ENCODE peak calls at places on chromosomes 1 and 21, in six cellular contexts. One of them, this sample, is unnamed.

GRCh38 chr21:43835061-43835460 is 30.0 kb upstream of the AGPAT3 start:
- DNase-seq in MM.1S: no peak
- DNase-seq in psoas muscle: no peak
- DNase-seq in Peyer's patch: no peak
- DNase-seq in IMR-90: no peak
- DNase-seq in HCT116: no peak
- DNase-seq in this sample: no peak

GRCh38 chr21:14541840-14542495 is 4.1 kb downstream of the SAMSN1 start:
- DNase-seq in MM.1S: no peak
- DNase-seq in psoas muscle: no peak
- DNase-seq in Peyer's patch: no peak
- DNase-seq in IMR-90: no peak
- DNase-seq in HCT116: no peak
- DNase-seq in this sample: no peak

GRCh38 chr1:245153645-245154428 is 948 bp upstream of the KIF26B start:
- DNase-seq in MM.1S: peak
- DNase-seq in psoas muscle: no peak
- DNase-seq in Peyer's patch: no peak
- DNase-seq in IMR-90: no peak
- DNase-seq in HCT116: no peak
- DNase-seq in this sample: no peak

GRCh38 chr21:44424608-44425306 is 30.6 kb upstream of the LRRC3 start:
- DNase-seq in MM.1S: no peak
- DNase-seq in psoas muscle: no peak
- DNase-seq in Peyer's patch: no peak
- DNase-seq in IMR-90: no peak
- DNase-seq in HCT116: no peak
- DNase-seq in this sample: no peak

GRCh38 chr1:28176492-28177470 is at the start of gene PTAFR:
- DNase-seq in MM.1S: no peak
- DNase-seq in psoas muscle: no peak
- DNase-seq in Peyer's patch: peak
- DNase-seq in IMR-90: no peak
- DNase-seq in HCT116: no peak
- DNase-seq in this sample: no peak

GRCh38 chr1:200374569-200375312 is 35.1 kb downstream of the ZNF281 start:
- DNase-seq in MM.1S: no peak
- DNase-seq in psoas muscle: no peak
- DNase-seq in Peyer's patch: no peak
- DNase-seq in IMR-90: peak
- DNase-seq in HCT116: no peak
- DNase-seq in this sample: no peak

GRCh38 chr1:162252209-162252608 is 124.4 kb downstream of the SPATA46 start:
- DNase-seq in MM.1S: no peak
- DNase-seq in psoas muscle: no peak
- DNase-seq in Peyer's patch: no peak
- DNase-seq in IMR-90: no peak
- DNase-seq in HCT116: no peak
- DNase-seq in this sample: no peak

GRCh38 chr1:113874017-113874879 is 2.7 kb upstream of the PTPN22 start:
- DNase-seq in MM.1S: no peak
- DNase-seq in psoas muscle: no peak
- DNase-seq in Peyer's patch: peak
- DNase-seq in IMR-90: peak
- DNase-seq in HCT116: peak
- DNase-seq in this sample: peak

GRCh38 chr1:36223373-36223995 is 759 bp upstream of the THRAP3 start:
- DNase-seq in MM.1S: peak
- DNase-seq in psoas muscle: no peak
- DNase-seq in Peyer's patch: peak
- DNase-seq in IMR-90: peak
- DNase-seq in HCT116: no peak
- DNase-seq in this sample: peak

GRCh38 chr21:29104239-29104708 is 26.2 kb upstream of the MAP3K7CL start:
- DNase-seq in MM.1S: no peak
- DNase-seq in psoas muscle: no peak
- DNase-seq in Peyer's patch: no peak
- DNase-seq in IMR-90: peak
- DNase-seq in HCT116: no peak
- DNase-seq in this sample: no peak

GRCh38 chr1:33842348-33842747 is 21.5 kb upstream of the HMGB4 start:
- DNase-seq in MM.1S: no peak
- DNase-seq in psoas muscle: no peak
- DNase-seq in Peyer's patch: no peak
- DNase-seq in IMR-90: no peak
- DNase-seq in HCT116: no peak
- DNase-seq in this sample: no peak

GRCh38 chr1:147171399-147172167 is 687 bp downstream of the PRKAB2 start:
- DNase-seq in MM.1S: peak
- DNase-seq in psoas muscle: no peak
- DNase-seq in Peyer's patch: no peak
- DNase-seq in IMR-90: no peak
- DNase-seq in HCT116: no peak
- DNase-seq in this sample: peak

GRCh38 chr1:209584186-209584776 is 767 bp downstream of the CAMK1G start:
- DNase-seq in MM.1S: no peak
- DNase-seq in psoas muscle: no peak
- DNase-seq in Peyer's patch: no peak
- DNase-seq in IMR-90: no peak
- DNase-seq in HCT116: no peak
- DNase-seq in this sample: no peak

DNA sequence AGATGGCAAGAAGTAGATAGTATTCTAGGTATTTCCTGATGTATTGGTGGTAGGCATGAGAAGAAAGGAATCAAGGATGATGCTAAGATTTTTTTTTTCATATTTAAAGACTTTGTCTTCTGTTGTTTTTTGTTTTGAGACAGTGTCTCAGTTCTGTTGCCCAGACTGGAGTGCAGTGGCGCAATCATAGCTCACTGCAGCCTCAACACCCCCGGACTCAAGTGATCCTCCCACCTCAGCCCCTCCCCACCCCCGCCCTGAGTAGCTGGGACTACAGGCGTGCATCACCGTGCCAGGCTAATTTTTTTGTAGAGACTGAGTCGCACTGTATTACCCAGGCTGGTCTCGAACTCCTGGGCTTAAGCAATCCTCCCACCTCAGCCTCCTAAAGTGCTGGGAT is 2.8 kb upstream of the CAPZB start:
- DNase-seq in MM.1S: no peak
- DNase-seq in psoas muscle: no peak
- DNase-seq in Peyer's patch: no peak
- DNase-seq in IMR-90: no peak
- DNase-seq in HCT116: no peak
- DNase-seq in this sample: no peak
- H3K27ac ChIP-seq in MM.1S: no peak
- H3K27ac ChIP-seq in psoas muscle: peak
- H3K27ac ChIP-seq in Peyer's patch: no peak
- H3K27ac ChIP-seq in IMR-90: no peak
- H3K27ac ChIP-seq in HCT116: no peak
- H3K27ac ChIP-seq in this sample: no peak

DNA sequence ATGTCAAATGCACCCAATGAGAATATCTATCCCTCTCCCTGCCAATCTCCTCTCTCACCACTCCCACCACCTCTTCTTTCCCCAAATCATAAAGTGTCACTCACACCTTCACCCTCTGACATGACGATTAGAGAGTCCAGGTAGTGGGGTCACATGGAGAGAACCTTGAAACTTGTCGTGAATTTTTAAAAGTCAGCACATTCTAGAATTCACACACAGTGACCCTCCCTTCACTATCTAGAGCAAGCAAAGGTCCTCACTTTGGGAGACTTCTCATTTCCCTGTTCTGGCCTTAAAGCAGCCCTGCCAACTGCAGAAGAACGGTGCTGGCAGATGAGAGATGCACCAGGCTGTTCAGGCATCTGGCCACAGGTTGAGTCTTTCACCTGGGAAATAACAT is 61.9 kb downstream of the CD34 start:
- DNase-seq in MM.1S: no peak
- DNase-seq in psoas muscle: no peak
- DNase-seq in Peyer's patch: no peak
- DNase-seq in IMR-90: no peak
- DNase-seq in HCT116: no peak
- DNase-seq in this sample: no peak
- H3K27ac ChIP-seq in MM.1S: no peak
- H3K27ac ChIP-seq in psoas muscle: peak
- H3K27ac ChIP-seq in Peyer's patch: no peak
- H3K27ac ChIP-seq in IMR-90: no peak
- H3K27ac ChIP-seq in HCT116: no peak
- H3K27ac ChIP-seq in this sample: no peak

DNA sequence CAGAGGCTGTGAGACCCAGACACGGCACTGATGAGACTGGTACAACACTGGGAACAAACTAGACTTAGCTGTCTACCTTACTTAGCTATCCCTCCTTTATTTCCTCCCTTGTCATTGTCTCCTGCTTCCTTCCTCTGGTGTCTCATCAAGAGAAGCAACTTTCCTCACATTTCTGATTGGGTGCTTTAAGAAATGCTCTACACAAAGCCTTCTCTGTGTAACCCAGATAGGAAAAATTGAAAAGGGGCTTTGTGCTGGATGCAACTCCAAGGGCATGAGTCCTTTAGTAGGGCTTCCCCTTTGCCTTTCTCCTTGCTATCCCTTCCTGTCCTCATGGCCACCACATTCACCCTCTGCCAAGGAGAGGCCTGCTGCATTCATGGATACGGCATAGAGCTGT is 274.5 kb downstream of the VAV3 start:
- DNase-seq in MM.1S: no peak
- DNase-seq in psoas muscle: no peak
- DNase-seq in Peyer's patch: no peak
- DNase-seq in IMR-90: no peak
- DNase-seq in HCT116: no peak
- DNase-seq in this sample: no peak
- H3K27ac ChIP-seq in MM.1S: no peak
- H3K27ac ChIP-seq in psoas muscle: no peak
- H3K27ac ChIP-seq in Peyer's patch: no peak
- H3K27ac ChIP-seq in IMR-90: no peak
- H3K27ac ChIP-seq in HCT116: no peak
- H3K27ac ChIP-seq in this sample: no peak

DNA sequence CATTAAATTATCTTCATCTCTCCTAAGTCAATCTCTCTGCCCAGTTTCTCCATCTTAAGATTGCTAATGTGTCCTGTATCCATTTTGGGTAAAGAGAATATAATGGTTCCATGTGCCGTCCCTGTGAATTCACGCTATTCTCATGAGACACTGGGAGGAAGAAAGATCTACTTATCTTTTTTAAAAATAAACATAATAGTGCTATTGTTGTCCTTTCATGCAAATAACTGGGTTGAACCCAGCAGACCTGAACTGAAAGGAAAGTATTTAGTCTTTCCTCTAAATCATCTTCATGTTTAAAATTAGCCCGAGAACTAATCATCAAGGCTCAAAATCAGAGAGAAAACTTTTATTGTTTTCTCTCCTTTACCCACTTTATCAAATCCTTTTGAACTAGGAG is 22.4 kb downstream of the SLAMF1 start:
- DNase-seq in MM.1S: peak
- DNase-seq in psoas muscle: no peak
- DNase-seq in Peyer's patch: no peak
- DNase-seq in IMR-90: no peak
- DNase-seq in HCT116: no peak
- DNase-seq in this sample: no peak
- H3K27ac ChIP-seq in MM.1S: peak
- H3K27ac ChIP-seq in psoas muscle: no peak
- H3K27ac ChIP-seq in Peyer's patch: peak
- H3K27ac ChIP-seq in IMR-90: no peak
- H3K27ac ChIP-seq in HCT116: no peak
- H3K27ac ChIP-seq in this sample: no peak

DNA sequence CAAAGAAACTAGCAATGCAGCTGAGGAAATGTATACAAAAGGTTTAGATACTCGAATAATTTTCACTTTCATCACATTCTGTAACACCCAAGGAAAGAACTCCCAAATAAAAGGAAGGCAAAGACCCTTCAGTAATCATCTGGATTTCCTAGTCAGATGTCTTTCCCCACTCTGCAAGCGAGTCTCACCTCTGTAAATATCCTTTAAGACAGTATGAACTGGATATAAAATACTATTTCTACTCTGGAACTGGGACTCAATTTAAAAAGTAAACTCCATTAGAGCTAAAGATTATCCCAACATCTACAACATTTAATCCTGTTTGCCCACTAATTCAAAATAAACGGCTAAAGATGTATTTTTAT is 27.0 kb downstream of the C2CD2 start:
- DNase-seq in MM.1S: no peak
- DNase-seq in psoas muscle: no peak
- DNase-seq in Peyer's patch: no peak
- DNase-seq in IMR-90: no peak
- DNase-seq in HCT116: no peak
- DNase-seq in this sample: no peak
- H3K27ac ChIP-seq in MM.1S: peak
- H3K27ac ChIP-seq in psoas muscle: peak
- H3K27ac ChIP-seq in Peyer's patch: peak
- H3K27ac ChIP-seq in IMR-90: peak
- H3K27ac ChIP-seq in HCT116: no peak
- H3K27ac ChIP-seq in this sample: no peak

DNA sequence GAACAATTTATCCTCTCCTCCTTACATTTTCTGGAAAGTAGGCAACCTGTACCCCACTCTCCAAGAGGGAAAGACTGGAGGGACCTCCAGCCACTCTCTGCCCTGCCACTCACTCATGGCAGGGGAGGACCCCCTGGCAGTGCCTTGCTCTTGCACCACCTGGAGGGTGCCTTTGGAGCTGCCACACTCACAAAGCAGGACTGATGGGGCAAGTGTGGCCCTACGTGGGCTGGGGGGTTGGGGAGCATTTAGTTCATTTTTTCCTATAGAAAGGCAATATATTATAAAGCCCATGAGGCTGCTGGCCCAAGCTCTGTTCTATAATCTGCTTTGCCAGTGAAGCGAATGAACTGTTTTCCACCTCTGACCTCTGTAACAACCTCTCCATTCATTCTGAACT is 50.3 kb downstream of the GPR161 start:
- DNase-seq in MM.1S: no peak
- DNase-seq in psoas muscle: no peak
- DNase-seq in Peyer's patch: no peak
- DNase-seq in IMR-90: no peak
- DNase-seq in HCT116: no peak
- DNase-seq in this sample: no peak
- H3K27ac ChIP-seq in MM.1S: no peak
- H3K27ac ChIP-seq in psoas muscle: no peak
- H3K27ac ChIP-seq in Peyer's patch: peak
- H3K27ac ChIP-seq in IMR-90: no peak
- H3K27ac ChIP-seq in HCT116: no peak
- H3K27ac ChIP-seq in this sample: no peak

GRCh38 chr1:179288977-179289376 is 4.6 kb upstream of the SOAT1 start:
- DNase-seq in MM.1S: no peak
- DNase-seq in psoas muscle: no peak
- DNase-seq in Peyer's patch: no peak
- DNase-seq in IMR-90: no peak
- DNase-seq in HCT116: no peak
- DNase-seq in this sample: no peak

GRCh38 chr1:179287946-179288345 is 5.7 kb upstream of the SOAT1 start:
- DNase-seq in MM.1S: no peak
- DNase-seq in psoas muscle: no peak
- DNase-seq in Peyer's patch: no peak
- DNase-seq in IMR-90: no peak
- DNase-seq in HCT116: no peak
- DNase-seq in this sample: no peak

GRCh38 chr1:179283992-179284391 is 9.6 kb upstream of the SOAT1 start:
- DNase-seq in MM.1S: no peak
- DNase-seq in psoas muscle: no peak
- DNase-seq in Peyer's patch: no peak
- DNase-seq in IMR-90: no peak
- DNase-seq in HCT116: no peak
- DNase-seq in this sample: no peak

GRCh38 chr1:179287456-179287855 is 6.1 kb upstream of the SOAT1 start:
- DNase-seq in MM.1S: no peak
- DNase-seq in psoas muscle: no peak
- DNase-seq in Peyer's patch: no peak
- DNase-seq in IMR-90: no peak
- DNase-seq in HCT116: no peak
- DNase-seq in this sample: no peak
- H3K27ac ChIP-seq in MM.1S: no peak
- H3K27ac ChIP-seq in psoas muscle: no peak
- H3K27ac ChIP-seq in Peyer's patch: no peak
- H3K27ac ChIP-seq in IMR-90: no peak
- H3K27ac ChIP-seq in HCT116: no peak
- H3K27ac ChIP-seq in this sample: no peak